ENCODE peak calls at places on chromosomes 5 and 9, in four cellular contexts. One of them, this sample, is unnamed.

GRCh38 chr9:70795841-70796240 is 325.6 kb downstream of the TRPM3 start:
- DNase-seq in heart right ventricle: no peak
- DNase-seq in IMR-90: no peak
- DNase-seq in cardiac muscle cell: no peak
- DNase-seq in this sample: no peak

GRCh38 chr9:87872079-87872624 is 10.5 kb upstream of the SPATA31E1 start:
- DNase-seq in IMR-90: peak; percentile 36
- DNase-seq in heart right ventricle: no peak
- DNase-seq in cardiac muscle cell: peak; percentile 41
- DNase-seq in this sample: no peak

GRCh38 chr5:16489322-16489791 is 23.8 kb upstream of the ZNF622 start:
- DNase-seq in cardiac muscle cell: peak; percentile 62
- DNase-seq in IMR-90: peak; percentile 64
- DNase-seq in heart right ventricle: no peak
- DNase-seq in this sample: no peak

GRCh38 chr9:111794837-111795556 is at the start of gene SHOC1:
- DNase-seq in cardiac muscle cell: no peak
- DNase-seq in IMR-90: no peak
- DNase-seq in heart right ventricle: no peak
- DNase-seq in this sample: no peak

GRCh38 chr9:73434826-73435225 is 283.2 kb downstream of the ANXA1 start:
- DNase-seq in IMR-90: no peak
- DNase-seq in cardiac muscle cell: no peak
- DNase-seq in heart right ventricle: no peak
- DNase-seq in this sample: no peak

GRCh38 chr9:18320046-18320445 is 153.9 kb upstream of the ADAMTSL1 start:
- DNase-seq in heart right ventricle: no peak
- DNase-seq in cardiac muscle cell: peak; percentile 20
- DNase-seq in IMR-90: peak; percentile 17
- DNase-seq in this sample: no peak

GRCh38 chr9:79565245-79565644 is 6.5 kb upstream of the TLE4 start:
- DNase-seq in IMR-90: peak; percentile 72
- DNase-seq in heart right ventricle: no peak
- DNase-seq in cardiac muscle cell: no peak
- DNase-seq in this sample: no peak

GRCh38 chr5:62268239-62268638 is 37.8 kb upstream of the KIF2A start:
- DNase-seq in cardiac muscle cell: peak; percentile 4
- DNase-seq in heart right ventricle: no peak
- DNase-seq in IMR-90: no peak
- DNase-seq in this sample: no peak

GRCh38 chr5:153953411-153953810 is 85.3 kb downstream of the FAM114A2 start:
- DNase-seq in IMR-90: no peak
- DNase-seq in heart right ventricle: no peak
- DNase-seq in cardiac muscle cell: no peak
- DNase-seq in this sample: no peak

GRCh38 chr5:91851670-91852069 is 468.6 kb upstream of the ARRDC3 start:
- DNase-seq in heart right ventricle: no peak
- DNase-seq in IMR-90: no peak
- DNase-seq in cardiac muscle cell: no peak
- DNase-seq in this sample: no peak

GRCh38 chr9:114374936-114375335 is 12.8 kb downstream of the AKNA start:
- DNase-seq in heart right ventricle: no peak
- DNase-seq in IMR-90: no peak
- DNase-seq in cardiac muscle cell: no peak
- DNase-seq in this sample: no peak
- H3K4me1 ChIP-seq in heart right ventricle: peaks cover 29% of the 10 kb centered on the region
- H3K4me1 ChIP-seq in IMR-90: no peaks in the 10 kb centered on the region
- H3K4me1 ChIP-seq in cardiac muscle cell: no peaks in the 10 kb centered on the region
- H3K4me1 ChIP-seq in this sample: peaks cover 45% of the 10 kb centered on the region

DNA sequence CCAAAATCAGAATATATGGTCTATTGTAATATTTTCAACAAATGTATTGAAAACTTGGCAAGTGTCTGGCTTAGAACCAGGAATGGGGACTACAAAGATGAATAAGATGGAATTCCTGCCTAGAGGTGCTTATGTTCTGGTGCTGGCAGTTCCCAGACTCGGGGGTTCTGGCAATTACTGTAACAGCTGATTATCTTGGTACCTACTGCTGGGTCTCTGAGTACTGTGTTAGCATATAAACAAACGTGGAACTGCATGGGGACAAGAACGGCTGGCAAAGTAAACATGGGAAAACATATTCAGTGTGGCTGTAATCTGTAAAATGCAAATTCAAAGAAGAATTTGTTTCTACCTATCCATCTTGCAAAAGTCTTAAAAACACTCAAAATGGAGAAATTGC is 89.9 kb downstream of the SLC24A2 start:
- DNase-seq in heart right ventricle: no peak
- DNase-seq in IMR-90: no peak
- DNase-seq in cardiac muscle cell: no peak
- DNase-seq in this sample: no peak
- H3K36me3 ChIP-seq in heart right ventricle: no peaks in the 10 kb centered on the region
- H3K36me3 ChIP-seq in IMR-90: no peaks in the 10 kb centered on the region
- H3K36me3 ChIP-seq in cardiac muscle cell: no peaks in the 10 kb centered on the region
- H3K36me3 ChIP-seq in this sample: no peaks in the 10 kb centered on the region

DNA sequence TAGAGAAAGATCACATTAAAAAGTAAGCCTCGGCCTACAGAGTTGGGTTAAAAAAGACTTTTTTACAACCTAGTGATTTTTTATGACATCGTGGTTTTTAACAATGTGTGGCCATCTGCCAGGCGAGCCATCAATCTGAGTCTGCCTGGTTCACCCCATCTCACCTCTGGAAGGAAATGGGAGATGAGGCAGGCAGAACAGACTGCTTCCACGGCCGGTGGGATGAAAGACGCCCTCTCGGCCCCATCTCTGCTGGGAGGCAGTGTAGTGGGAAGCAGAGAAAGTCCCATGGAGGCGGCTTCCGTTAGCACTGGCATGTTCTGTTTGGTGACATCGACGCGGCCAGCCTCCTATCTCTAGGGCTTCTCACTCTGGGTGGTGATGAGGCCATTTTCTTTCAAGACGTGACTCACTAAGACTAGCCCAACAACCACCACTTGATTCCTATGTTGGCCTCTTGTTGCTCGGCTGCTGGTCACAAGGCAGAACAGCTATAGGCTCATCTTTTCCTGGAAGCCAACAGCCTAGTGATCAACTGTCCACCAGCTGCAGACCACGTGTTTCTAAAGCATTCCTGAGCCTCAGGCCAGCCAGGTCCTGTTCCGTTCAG is 132.4 kb upstream of the OTULINL start:
- DNase-seq in cardiac muscle cell: peak; percentile 90
- DNase-seq in heart right ventricle: no peak
- DNase-seq in IMR-90: peak; percentile 86
- DNase-seq in this sample: no peak
- H3K4me1 ChIP-seq in cardiac muscle cell: peaks cover 18% of the 10 kb centered on the region
- H3K4me1 ChIP-seq in heart right ventricle: peaks cover 95% of the 10 kb centered on the region
- H3K4me1 ChIP-seq in IMR-90: peaks cover 45% of the 10 kb centered on the region
- H3K4me1 ChIP-seq in this sample: peaks cover 10% of the 10 kb centered on the region

GRCh38 chr5:112918136-112918535 is 3.9 kb downstream of the REEP5 start:
- DNase-seq in heart right ventricle: no peak
- DNase-seq in cardiac muscle cell: no peak
- DNase-seq in IMR-90: no peak
- DNase-seq in this sample: no peak

GRCh38 chr5:112915831-112916230 is 6.2 kb downstream of the REEP5 start:
- DNase-seq in IMR-90: no peak
- DNase-seq in heart right ventricle: no peak
- DNase-seq in cardiac muscle cell: no peak
- DNase-seq in this sample: no peak

GRCh38 chr5:112917453-112918005 is 4.5 kb downstream of the REEP5 start:
- DNase-seq in cardiac muscle cell: peak; percentile 23
- DNase-seq in IMR-90: peak; percentile 49
- DNase-seq in heart right ventricle: no peak
- DNase-seq in this sample: no peak

GRCh38 chr5:112921031-112921832 is 795 bp downstream of the REEP5 start:
- DNase-seq in heart right ventricle: peak; percentile 71
- DNase-seq in cardiac muscle cell: peak; percentile 78
- DNase-seq in IMR-90: peak; percentile 56
- DNase-seq in this sample: peak; percentile 5

DNA sequence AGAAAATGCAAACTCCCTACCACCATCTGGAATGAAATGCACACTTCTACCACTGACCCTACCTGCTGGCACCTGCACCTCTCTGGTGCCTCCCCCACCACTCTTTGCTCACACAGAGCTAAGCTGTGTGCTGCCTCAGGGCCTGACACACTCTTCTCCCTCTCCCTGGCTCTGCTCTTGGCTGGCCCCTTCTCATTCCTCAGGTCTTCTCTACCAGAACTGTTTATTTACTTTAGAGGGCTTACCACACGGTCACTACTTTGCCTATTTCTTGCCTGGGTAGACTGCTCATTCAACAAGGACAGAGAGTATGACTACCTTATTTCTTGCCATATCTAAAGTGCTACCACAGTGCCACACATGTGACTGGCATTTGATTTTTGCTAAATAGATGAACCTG is 3.3 kb downstream of the REEP5 start:
- DNase-seq in cardiac muscle cell: no peak
- DNase-seq in IMR-90: peak; percentile 68
- DNase-seq in heart right ventricle: no peak
- DNase-seq in this sample: no peak
- H3K36me3 ChIP-seq in cardiac muscle cell: no peaks in the 10 kb centered on the region
- H3K36me3 ChIP-seq in IMR-90: peaks cover 19% of the 10 kb centered on the region
- H3K36me3 ChIP-seq in heart right ventricle: no peaks in the 10 kb centered on the region
- H3K36me3 ChIP-seq in this sample: peaks cover 8% of the 10 kb centered on the region

DNA sequence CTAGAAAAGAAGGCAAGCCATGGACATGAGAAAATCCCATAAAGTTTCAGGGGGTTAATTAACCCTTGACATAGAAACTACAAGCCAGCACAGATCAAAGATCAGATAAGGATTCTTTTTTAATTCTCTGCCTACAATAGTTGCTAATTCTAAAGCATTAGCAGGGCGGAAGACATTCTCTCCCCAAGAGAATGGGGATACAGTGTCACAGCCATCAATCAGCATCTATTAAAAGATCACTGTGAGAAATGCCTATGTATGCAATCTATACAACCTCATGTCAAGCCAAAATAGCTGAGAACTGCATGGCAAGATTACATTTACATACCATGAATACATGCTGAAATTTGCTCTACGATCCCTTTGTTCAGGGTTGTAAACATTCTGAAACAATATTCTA is 14.3 kb downstream of the VLDLR start:
- DNase-seq in IMR-90: no peak
- DNase-seq in cardiac muscle cell: no peak
- DNase-seq in heart right ventricle: no peak
- DNase-seq in this sample: no peak
- H3K4me1 ChIP-seq in IMR-90: no peaks in the 10 kb centered on the region
- H3K4me1 ChIP-seq in cardiac muscle cell: peaks cover 24% of the 10 kb centered on the region
- H3K4me1 ChIP-seq in heart right ventricle: peaks cover 49% of the 10 kb centered on the region
- H3K4me1 ChIP-seq in this sample: no peaks in the 10 kb centered on the region

GRCh38 chr9:36214571-36214970 is 23.9 kb downstream of the CLTA start:
- DNase-seq in heart right ventricle: no peak
- DNase-seq in IMR-90: peak; percentile 71
- DNase-seq in cardiac muscle cell: peak; percentile 74
- DNase-seq in this sample: no peak

GRCh38 chr9:36218011-36218410 is 27.3 kb downstream of the CLTA start:
- DNase-seq in cardiac muscle cell: no peak
- DNase-seq in IMR-90: no peak
- DNase-seq in heart right ventricle: no peak
- DNase-seq in this sample: no peak

GRCh38 chr9:36213989-36214388 is 23.3 kb downstream of the CLTA start:
- DNase-seq in heart right ventricle: no peak
- DNase-seq in IMR-90: no peak
- DNase-seq in cardiac muscle cell: peak; percentile 14
- DNase-seq in this sample: no peak

GRCh38 chr9:36218411-36218901 is 27.7 kb downstream of the CLTA start:
- DNase-seq in heart right ventricle: no peak
- DNase-seq in cardiac muscle cell: no peak
- DNase-seq in IMR-90: no peak
- DNase-seq in this sample: no peak

GRCh38 chr9:36217256-36217968 is 26.7 kb downstream of the CLTA start:
- DNase-seq in heart right ventricle: no peak
- DNase-seq in IMR-90: no peak
- DNase-seq in cardiac muscle cell: no peak
- DNase-seq in this sample: no peak
- H3K36me3 ChIP-seq in heart right ventricle: peaks cover under 1% of the 10 kb centered on the region
- H3K36me3 ChIP-seq in IMR-90: peaks cover 54% of the 10 kb centered on the region
- H3K36me3 ChIP-seq in cardiac muscle cell: peaks cover 40% of the 10 kb centered on the region
- H3K36me3 ChIP-seq in this sample: peaks cover 46% of the 10 kb centered on the region